ENCODE peak calls at places on chromosomes 13 and 19, in four cellular contexts. L is GM12892, P is body of pancreas, A is HCT116. H is an unnamed sample.

GRCh38 chr13:39210961-39211534 is 172.8 kb downstream of the NHLRC3 start:
- DNase-seq in L (no peak), P (no peak), A (no peak), H (no peak)

GRCh38 chr13:97658556-97658955 is 224.6 kb downstream of the RAP2A start:
- DNase-seq in L (no peak), P (no peak), A (no peak), H (no peak)

GRCh38 chr19:46621191-46622117 is 3.4 kb downstream of the PTGIR start:
- DNase-seq in L (no peak), P (no peak), A (no peak), H (peak; percentile 34)

GRCh38 chr19:11578342-11579142 is 1.1 kb upstream of the ACP5 start:
- DNase-seq in L (peak; percentile 68), P (peak; percentile 64), A (no peak), H (peak; percentile 66)

GRCh38 chr19:33302974-33303790 is 848 bp upstream of the CEBPA start:
- DNase-seq in L (no peak), P (peak; percentile 64), A (no peak), H (peak; percentile 73)

GRCh38 chr13:77868717-77869116 is 49.9 kb downstream of the EDNRB start:
- DNase-seq in L (no peak), P (no peak), A (no peak), H (no peak)

GRCh38 chr19:22783651-22784050 is 300 bp downstream of the ZNF99 start:
- DNase-seq in L (no peak), P (no peak), A (no peak), H (peak; percentile 35)

GRCh38 chr13:32731576-32731975 is 145.3 kb downstream of the PDS5B start:
- DNase-seq in L (no peak), P (no peak), A (no peak), H (no peak)

GRCh38 chr19:40465025-40465780 is at the start of gene BLVRB:
- DNase-seq in L (no peak), P (peak; percentile 73), A (no peak), H (no peak)

GRCh38 chr13:33676045-33676699 is 141.8 kb upstream of the RFC3 start:
- DNase-seq in L (no peak), P (peak; percentile 74), A (no peak), H (no peak)

GRCh38 chr19:27776020-27776419 is 1436.9 kb downstream of the UQCRFS1 start:
- DNase-seq in L (no peak), P (no peak), A (no peak), H (no peak)

GRCh38 chr19:19562665-19563347 is 24.7 kb downstream of the CILP2 start:
- DNase-seq in L (no peak), P (no peak), A (no peak), H (peak; percentile 42)

GRCh38 chr13:35475960-35476943 is at the start of gene MAB21L1:
- DNase-seq in L (no peak), P (no peak), A (no peak), H (peak; percentile 12)

GRCh38 chr13:45989607-45990006 is 62.9 kb downstream of the ZC3H13 start:
- DNase-seq in L (no peak), P (no peak), A (no peak), H (no peak)

GRCh38 chr13:22926176-22927007 is 254.4 kb upstream of the SGCG start:
- DNase-seq in L (no peak), P (peak; percentile 45), A (no peak), H (peak; percentile 91)

GRCh38 chr19:12770922-12771321 is 4.4 kb downstream of the HOOK2 start:
- DNase-seq in L (no peak), P (no peak), A (no peak), H (no peak)
- TF ChIP-seq POLR2A in L (no peak), P (no peak), A (no peak), H (no peak)

GRCh38 chr19:45507864-45508680 is 793 bp downstream of the VASP start:
- DNase-seq in L (no peak), P (peak; percentile 66), A (no peak), H (no peak)

GRCh38 chr19:45506246-45506990 is 861 bp upstream of the VASP start:
- DNase-seq in L (peak; percentile 87), P (peak; percentile 96), A (peak; percentile 87), H (peak; percentile 95)

GRCh38 chr19:45505996-45506245 is 1.4 kb upstream of the VASP start:
- DNase-seq in L (no peak), P (no peak), A (no peak), H (no peak)

GRCh38 chr19:45508681-45508930 is 1.3 kb downstream of the VASP start:
- DNase-seq in L (no peak), P (no peak), A (no peak), H (no peak)

DNA sequence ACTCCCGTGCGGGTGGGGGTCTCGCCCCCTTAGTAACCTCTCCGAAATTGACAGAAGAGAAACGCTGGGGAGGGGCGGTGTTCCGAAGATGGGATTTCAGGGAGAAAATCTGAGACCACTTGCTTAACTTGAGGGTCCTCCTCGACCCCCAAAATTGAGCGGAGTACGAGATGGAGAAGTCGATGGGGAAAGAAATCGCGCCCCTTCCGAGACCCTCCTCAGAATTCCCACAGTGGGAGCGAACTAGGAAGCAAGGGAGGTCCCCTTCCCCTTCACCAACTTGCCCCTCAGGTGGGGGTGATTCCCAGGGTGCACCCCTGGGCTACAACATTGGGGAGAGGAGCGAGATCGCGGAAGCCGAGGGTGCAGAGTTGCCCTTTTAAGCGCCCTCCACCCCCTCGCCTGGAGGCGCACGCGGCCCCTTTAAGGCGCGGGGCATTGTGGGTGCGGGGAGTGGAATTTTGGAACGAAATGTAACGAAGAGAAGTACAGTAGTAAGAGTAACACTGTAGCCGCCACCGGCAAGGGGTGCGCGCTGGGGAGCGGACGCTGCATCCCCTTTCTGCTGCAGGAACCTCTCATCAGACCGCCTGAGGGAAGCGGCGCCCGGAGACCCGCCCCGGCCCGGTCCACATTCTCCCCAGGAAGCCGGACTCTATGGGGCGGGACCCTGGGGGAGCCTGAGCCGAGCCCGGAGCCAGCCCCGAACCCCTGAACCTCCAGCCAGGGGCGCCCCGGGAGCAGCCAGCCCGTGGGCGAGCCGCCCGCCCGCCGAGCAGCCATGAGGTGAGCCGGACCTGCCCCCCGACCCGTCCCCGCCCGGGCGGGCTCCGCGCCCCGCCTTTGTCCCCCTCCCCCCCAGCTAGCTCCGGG is at the start of gene VASP:
- DNase-seq in L (peak; percentile 78), P (peak; percentile 91), A (peak; percentile 81), H (peak; percentile 90)
- TF ChIP-seq POLR2A in L (peak; percentile 99), P (peak; percentile 95), A (peak; percentile 92), H (peak; percentile 95)

DNA sequence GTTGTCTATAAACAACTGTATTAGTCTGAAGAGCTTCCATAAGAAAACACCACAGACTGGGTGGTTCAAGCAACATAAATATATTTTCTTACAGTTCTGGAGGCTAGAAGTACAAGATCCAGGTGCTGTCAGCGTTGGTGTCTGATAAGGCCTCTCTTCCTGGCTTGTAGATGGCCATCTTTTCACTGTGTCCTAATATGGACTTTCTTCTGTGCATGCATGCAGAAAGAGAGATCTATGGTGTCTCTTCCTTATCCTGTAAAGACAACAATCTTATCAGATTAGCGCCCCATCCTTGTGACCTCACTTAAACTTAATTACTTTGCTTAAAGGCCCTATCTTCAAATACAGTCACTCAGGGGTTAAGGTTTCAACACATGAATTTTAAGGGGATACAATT is 14.1 kb upstream of the NDFIP2 start:
- DNase-seq in L (no peak), P (no peak), A (no peak), H (no peak)
- TF ChIP-seq POLR2A in L (no peak), P (no peak), A (no peak), H (no peak)

GRCh38 chr19:35733180-35734125 is 8.8 kb downstream of the IGFLR1 start:
- DNase-seq in L (no peak), P (no peak), A (no peak), H (no peak)
- TF ChIP-seq POLR2A in L (no peak), P (no peak), A (no peak), H (no peak)

GRCh38 chr19:29393915-29394460 is 131.8 kb upstream of the VSTM2B start:
- DNase-seq in L (no peak), P (no peak), A (no peak), H (no peak)

GRCh38 chr19:29395712-29396414 is 129.9 kb upstream of the VSTM2B start:
- DNase-seq in L (no peak), P (no peak), A (no peak), H (peak; percentile 5)

GRCh38 chr19:29387586-29387985 is 138.2 kb upstream of the VSTM2B start:
- DNase-seq in L (no peak), P (no peak), A (no peak), H (no peak)

GRCh38 chr19:29389495-29389894 is 136.3 kb upstream of the VSTM2B start:
- DNase-seq in L (no peak), P (no peak), A (no peak), H (no peak)

GRCh38 chr19:29390742-29391141 is 135.1 kb upstream of the VSTM2B start:
- DNase-seq in L (no peak), P (no peak), A (no peak), H (no peak)
- TF ChIP-seq POLR2A in L (no peak), P (no peak), A (no peak), H (no peak)

GRCh38 chr19:5718579-5719273 is 1.2 kb downstream of the LONP1 start:
- DNase-seq in L (peak; percentile 29), P (peak; percentile 46), A (peak; percentile 50), H (no peak)
- TF ChIP-seq POLR2A in L (peak; percentile 56), P (peak; percentile 43), A (peak; percentile 33), H (no peak)

GRCh38 chr13:110914293-110915056 is 394 bp downstream of the ANKRD10 start:
- DNase-seq in L (peak; percentile 63), P (peak; percentile 82), A (no peak), H (peak; percentile 87)
- TF ChIP-seq POLR2A in L (peak; percentile 22), P (peak; percentile 93), A (peak; percentile 53), H (peak; percentile 64)

DNA sequence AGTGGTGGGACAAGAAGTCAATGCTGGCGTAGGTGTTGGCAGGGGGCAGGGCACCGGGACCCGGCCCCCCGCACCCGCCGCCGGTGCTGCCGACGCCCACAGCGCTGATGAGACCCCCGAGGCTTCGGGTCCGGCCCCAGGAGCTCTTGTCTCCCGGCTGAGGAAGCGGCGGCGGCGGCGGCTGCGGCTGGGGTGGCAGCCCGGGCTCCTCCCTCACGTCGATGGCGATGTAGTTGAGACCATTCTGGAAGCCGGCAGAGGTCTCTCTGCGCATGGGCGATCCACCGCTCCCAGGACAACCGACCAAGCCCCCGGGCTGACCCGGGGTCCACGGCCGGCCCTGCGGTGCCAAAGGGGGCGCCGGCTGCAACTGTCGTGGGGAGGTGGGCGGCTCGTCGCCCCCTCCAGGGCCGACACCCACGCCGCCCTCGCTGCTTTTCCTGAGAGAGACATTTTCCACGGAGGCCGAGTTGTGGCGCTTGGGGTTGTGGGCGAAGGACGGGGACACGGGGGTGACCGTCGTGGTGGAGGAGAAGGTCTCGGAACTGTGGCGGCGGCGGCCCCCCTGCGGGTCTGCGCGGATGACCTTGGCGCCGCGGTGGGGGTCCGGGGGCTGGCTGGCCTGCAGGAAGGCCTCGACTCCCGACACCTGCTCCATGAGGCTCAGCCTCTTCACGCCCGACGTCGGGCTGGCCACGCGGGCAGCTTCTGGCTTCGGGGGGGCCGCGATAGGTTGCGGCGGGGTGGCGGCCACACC is 4.1 kb downstream of the IRS2 start:
- DNase-seq in L (no peak), P (no peak), A (no peak), H (no peak)
- TF ChIP-seq POLR2A in L (no peak), P (no peak), A (no peak), H (no peak)

GRCh38 chr19:8501547-8501946 is 893 bp downstream of the PRAM1 start:
- DNase-seq in L (no peak), P (no peak), A (no peak), H (no peak)
- TF ChIP-seq POLR2A in L (no peak), P (no peak), A (no peak), H (no peak)

GRCh38 chr19:18439025-18439909 is 1.3 kb upstream of the ISYNA1 start:
- DNase-seq in L (no peak), P (peak; percentile 69), A (no peak), H (no peak)
- TF ChIP-seq POLR2A in L (no peak), P (no peak), A (no peak), H (no peak)